ENCODE peak calls at places on chromosomes 12 and 14, in six cellular contexts. One of them, this sample, is unnamed.

GRCh38 chr14:94129758-94130414 is 482 bp upstream of the IFI27L2 start:
- DNase-seq in SK-N-SH: peak; percentile 59
- DNase-seq in K562: peak; percentile 40
- DNase-seq in kidney: no peak
- DNase-seq in H9: peak; percentile 45
- DNase-seq in fibroblast of lung: peak; percentile 53
- DNase-seq in this sample: peak; percentile 59

GRCh38 chr12:100443434-100443833 is 30.2 kb upstream of the NR1H4 start:
- DNase-seq in SK-N-SH: no peak
- DNase-seq in K562: no peak
- DNase-seq in kidney: no peak
- DNase-seq in H9: no peak
- DNase-seq in fibroblast of lung: no peak
- DNase-seq in this sample: no peak

GRCh38 chr12:20368653-20369163 is 371 bp downstream of the PDE3A start:
- DNase-seq in SK-N-SH: peak; percentile 72
- DNase-seq in K562: no peak
- DNase-seq in kidney: peak; percentile 74
- DNase-seq in H9: peak; percentile 57
- DNase-seq in fibroblast of lung: peak; percentile 57
- DNase-seq in this sample: peak; percentile 40

GRCh38 chr12:28092396-28092795 is 97.9 kb upstream of the CCDC91 start:
- DNase-seq in SK-N-SH: no peak
- DNase-seq in K562: no peak
- DNase-seq in kidney: no peak
- DNase-seq in H9: no peak
- DNase-seq in fibroblast of lung: no peak
- DNase-seq in this sample: no peak

GRCh38 chr12:130064999-130065398 is 97.3 kb upstream of the FZD10 start:
- DNase-seq in SK-N-SH: no peak
- DNase-seq in K562: no peak
- DNase-seq in kidney: no peak
- DNase-seq in H9: peak; percentile 68
- DNase-seq in fibroblast of lung: no peak
- DNase-seq in this sample: no peak

GRCh38 chr14:104048758-104049496 is 36.6 kb upstream of the ASPG start:
- DNase-seq in SK-N-SH: no peak
- DNase-seq in K562: no peak
- DNase-seq in kidney: no peak
- DNase-seq in H9: no peak
- DNase-seq in fibroblast of lung: peak; percentile 70
- DNase-seq in this sample: no peak

GRCh38 chr12:127716181-127716580 is 550.8 kb upstream of the TMEM132C start:
- DNase-seq in SK-N-SH: no peak
- DNase-seq in K562: no peak
- DNase-seq in kidney: no peak
- DNase-seq in H9: no peak
- DNase-seq in fibroblast of lung: no peak
- DNase-seq in this sample: no peak

GRCh38 chr14:55412686-55413085 is 1.1 kb upstream of the ATG14 start:
- DNase-seq in SK-N-SH: no peak
- DNase-seq in K562: no peak
- DNase-seq in kidney: no peak
- DNase-seq in H9: no peak
- DNase-seq in fibroblast of lung: no peak
- DNase-seq in this sample: no peak

GRCh38 chr12:56258068-56258819 is at the start of gene ANKRD52:
- DNase-seq in SK-N-SH: peak; percentile 98
- DNase-seq in K562: peak; percentile 94
- DNase-seq in kidney: peak; percentile 89
- DNase-seq in H9: peak; percentile 79
- DNase-seq in fibroblast of lung: peak; percentile 68
- DNase-seq in this sample: peak; percentile 74

GRCh38 chr12:12606793-12607589 is 4.7 kb upstream of the CREBL2 start:
- DNase-seq in SK-N-SH: no peak
- DNase-seq in K562: no peak
- DNase-seq in kidney: no peak
- DNase-seq in H9: no peak
- DNase-seq in fibroblast of lung: peak; percentile 54
- DNase-seq in this sample: no peak
- H3K9ac ChIP-seq in SK-N-SH: no peak overlapping the region
- H3K9ac ChIP-seq in K562: no peak overlapping the region
- H3K9ac ChIP-seq in kidney: no peak overlapping the region
- H3K9ac ChIP-seq in H9: no peak overlapping the region
- H3K9ac ChIP-seq in fibroblast of lung: no peak overlapping the region
- H3K9ac ChIP-seq in this sample: no peak overlapping the region

GRCh38 chr12:122997343-122998250 is 17.1 kb downstream of the ARL6IP4 start:
- DNase-seq in SK-N-SH: no peak
- DNase-seq in K562: no peak
- DNase-seq in kidney: peak; percentile 71
- DNase-seq in H9: no peak
- DNase-seq in fibroblast of lung: no peak
- DNase-seq in this sample: no peak

GRCh38 chr12:122995503-122996187 is 15.2 kb downstream of the ARL6IP4 start:
- DNase-seq in SK-N-SH: no peak
- DNase-seq in K562: no peak
- DNase-seq in kidney: peak; percentile 85
- DNase-seq in H9: no peak
- DNase-seq in fibroblast of lung: no peak
- DNase-seq in this sample: no peak

GRCh38 chr12:122996621-122997342 is 16.3 kb downstream of the ARL6IP4 start:
- DNase-seq in SK-N-SH: no peak
- DNase-seq in K562: no peak
- DNase-seq in kidney: no peak
- DNase-seq in H9: no peak
- DNase-seq in fibroblast of lung: no peak
- DNase-seq in this sample: no peak

GRCh38 chr12:122994781-122995502 is 14.5 kb downstream of the ARL6IP4 start:
- DNase-seq in SK-N-SH: no peak
- DNase-seq in K562: no peak
- DNase-seq in kidney: peak; percentile 36
- DNase-seq in H9: no peak
- DNase-seq in fibroblast of lung: no peak
- DNase-seq in this sample: no peak

GRCh38 chr12:122996188-122996601 is 15.7 kb downstream of the ARL6IP4 start:
- DNase-seq in SK-N-SH: no peak
- DNase-seq in K562: no peak
- DNase-seq in kidney: no peak
- DNase-seq in H9: no peak
- DNase-seq in fibroblast of lung: no peak
- DNase-seq in this sample: no peak
- H3K27ac ChIP-seq in SK-N-SH: no peak overlapping the region
- H3K27ac ChIP-seq in K562: no peak overlapping the region
- H3K27ac ChIP-seq in kidney: peak overlapping the region; percentile 55
- H3K27ac ChIP-seq in H9: no peak overlapping the region
- H3K27ac ChIP-seq in fibroblast of lung: no peak overlapping the region
- H3K27ac ChIP-seq in this sample: no peak overlapping the region

GRCh38 chr12:25152055-25152454 is 42.9 kb downstream of the DNAI7 start:
- DNase-seq in SK-N-SH: no peak
- DNase-seq in K562: no peak
- DNase-seq in kidney: no peak
- DNase-seq in H9: no peak
- DNase-seq in fibroblast of lung: no peak
- DNase-seq in this sample: no peak

GRCh38 chr12:25151476-25151875 is 43.5 kb downstream of the DNAI7 start:
- DNase-seq in SK-N-SH: peak; percentile 15
- DNase-seq in K562: no peak
- DNase-seq in kidney: peak; percentile 59
- DNase-seq in H9: peak; percentile 50
- DNase-seq in fibroblast of lung: peak; percentile 99
- DNase-seq in this sample: peak; percentile 22

GRCh38 chr12:25155031-25155576 is 39.9 kb downstream of the DNAI7 start:
- DNase-seq in SK-N-SH: peak; percentile 35
- DNase-seq in K562: peak; percentile 11
- DNase-seq in kidney: no peak
- DNase-seq in H9: no peak
- DNase-seq in fibroblast of lung: peak; percentile 91
- DNase-seq in this sample: no peak
- H3K9ac ChIP-seq in SK-N-SH: no peak overlapping the region
- H3K9ac ChIP-seq in K562: no peak overlapping the region
- H3K9ac ChIP-seq in kidney: peak overlapping the region; percentile 3
- H3K9ac ChIP-seq in H9: no peak overlapping the region
- H3K9ac ChIP-seq in fibroblast of lung: no peak overlapping the region
- H3K9ac ChIP-seq in this sample: no peak overlapping the region

GRCh38 chr14:60648934-60649814 is at the start of gene SIX1:
- DNase-seq in SK-N-SH: peak; percentile 88
- DNase-seq in K562: peak; percentile 75
- DNase-seq in kidney: peak; percentile 87
- DNase-seq in H9: peak; percentile 95
- DNase-seq in fibroblast of lung: peak; percentile 93
- DNase-seq in this sample: peak; percentile 56

GRCh38 chr14:60647081-60647836 is 2.0 kb downstream of the SIX1 start:
- DNase-seq in SK-N-SH: no peak
- DNase-seq in K562: no peak
- DNase-seq in kidney: peak; percentile 53
- DNase-seq in H9: peak; percentile 66
- DNase-seq in fibroblast of lung: peak; percentile 75
- DNase-seq in this sample: no peak

GRCh38 chr14:60647837-60648168 is 1.5 kb downstream of the SIX1 start:
- DNase-seq in SK-N-SH: no peak
- DNase-seq in K562: no peak
- DNase-seq in kidney: no peak
- DNase-seq in H9: no peak
- DNase-seq in fibroblast of lung: no peak
- DNase-seq in this sample: no peak

GRCh38 chr14:60649815-60650381 is 621 bp upstream of the SIX1 start:
- DNase-seq in SK-N-SH: no peak
- DNase-seq in K562: no peak
- DNase-seq in kidney: no peak
- DNase-seq in H9: peak; percentile 61
- DNase-seq in fibroblast of lung: peak; percentile 43
- DNase-seq in this sample: no peak

DNA sequence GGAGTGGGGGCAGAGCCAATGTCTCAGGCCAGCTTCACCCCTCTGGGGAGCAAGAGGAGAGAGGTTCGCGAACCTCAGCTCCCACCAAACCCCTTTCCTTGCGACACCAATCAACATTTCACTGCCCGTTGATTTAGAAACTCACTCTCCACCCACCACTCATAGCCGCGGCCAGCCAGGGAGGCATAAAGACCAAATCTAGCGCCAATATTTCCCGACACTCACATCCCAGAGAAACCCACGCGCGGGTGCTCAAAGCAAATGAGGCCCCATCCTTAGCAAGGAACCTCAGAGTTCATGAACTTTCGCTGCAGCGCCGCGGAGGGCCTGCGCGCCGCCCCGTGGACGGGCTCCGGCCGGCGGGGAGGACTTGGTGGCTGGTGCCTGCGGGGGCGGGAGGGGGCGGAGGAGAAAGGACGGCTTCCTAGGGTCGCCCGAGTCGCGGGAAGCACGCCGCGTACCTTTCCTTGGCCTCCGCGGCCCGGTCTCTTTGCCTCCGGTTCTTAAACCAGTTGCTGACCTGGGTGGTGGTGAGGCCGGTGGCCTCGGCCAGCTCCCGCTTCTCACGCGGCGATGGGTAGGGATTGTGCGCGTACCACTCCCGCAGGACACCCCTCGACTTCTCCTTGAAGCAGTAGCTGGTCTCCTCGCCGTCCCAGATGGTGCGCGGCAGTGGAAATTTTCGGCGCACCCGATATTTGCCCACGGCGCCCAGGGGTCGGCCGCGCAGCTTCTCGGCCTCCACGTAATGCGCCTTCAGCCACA is 926 bp downstream of the SIX1 start:
- DNase-seq in SK-N-SH: peak; percentile 53
- DNase-seq in K562: peak; percentile 34
- DNase-seq in kidney: peak; percentile 60
- DNase-seq in H9: peak; percentile 36
- DNase-seq in fibroblast of lung: no peak
- DNase-seq in this sample: no peak
- H3K27ac ChIP-seq in SK-N-SH: peak overlapping the region; percentile 71
- H3K27ac ChIP-seq in K562: no peak overlapping the region
- H3K27ac ChIP-seq in kidney: no peak overlapping the region
- H3K27ac ChIP-seq in H9: no peak overlapping the region
- H3K27ac ChIP-seq in fibroblast of lung: peak overlapping the region; percentile 55
- H3K27ac ChIP-seq in this sample: no peak overlapping the region

GRCh38 chr14:52111583-52111982 is 42.7 kb upstream of the NID2 start:
- DNase-seq in SK-N-SH: no peak
- DNase-seq in K562: no peak
- DNase-seq in kidney: no peak
- DNase-seq in H9: no peak
- DNase-seq in fibroblast of lung: peak; percentile 89
- DNase-seq in this sample: no peak
- H3K9ac ChIP-seq in SK-N-SH: no peak overlapping the region
- H3K9ac ChIP-seq in K562: no peak overlapping the region
- H3K9ac ChIP-seq in kidney: no peak overlapping the region
- H3K9ac ChIP-seq in H9: no peak overlapping the region
- H3K9ac ChIP-seq in fibroblast of lung: no peak overlapping the region
- H3K9ac ChIP-seq in this sample: no peak overlapping the region

GRCh38 chr12:10636611-10637010 is 23.2 kb upstream of the MAGOHB start:
- DNase-seq in SK-N-SH: no peak
- DNase-seq in K562: no peak
- DNase-seq in kidney: no peak
- DNase-seq in H9: no peak
- DNase-seq in fibroblast of lung: no peak
- DNase-seq in this sample: peak; percentile 57

GRCh38 chr12:10636124-10636523 is 22.7 kb upstream of the MAGOHB start:
- DNase-seq in SK-N-SH: no peak
- DNase-seq in K562: no peak
- DNase-seq in kidney: no peak
- DNase-seq in H9: no peak
- DNase-seq in fibroblast of lung: no peak
- DNase-seq in this sample: peak; percentile 47

GRCh38 chr12:10633541-10633940 is 20.1 kb upstream of the MAGOHB start:
- DNase-seq in SK-N-SH: no peak
- DNase-seq in K562: no peak
- DNase-seq in kidney: no peak
- DNase-seq in H9: no peak
- DNase-seq in fibroblast of lung: no peak
- DNase-seq in this sample: no peak

GRCh38 chr12:10634427-10634826 is 21.0 kb upstream of the MAGOHB start:
- DNase-seq in SK-N-SH: no peak
- DNase-seq in K562: no peak
- DNase-seq in kidney: no peak
- DNase-seq in H9: no peak
- DNase-seq in fibroblast of lung: no peak
- DNase-seq in this sample: no peak

DNA sequence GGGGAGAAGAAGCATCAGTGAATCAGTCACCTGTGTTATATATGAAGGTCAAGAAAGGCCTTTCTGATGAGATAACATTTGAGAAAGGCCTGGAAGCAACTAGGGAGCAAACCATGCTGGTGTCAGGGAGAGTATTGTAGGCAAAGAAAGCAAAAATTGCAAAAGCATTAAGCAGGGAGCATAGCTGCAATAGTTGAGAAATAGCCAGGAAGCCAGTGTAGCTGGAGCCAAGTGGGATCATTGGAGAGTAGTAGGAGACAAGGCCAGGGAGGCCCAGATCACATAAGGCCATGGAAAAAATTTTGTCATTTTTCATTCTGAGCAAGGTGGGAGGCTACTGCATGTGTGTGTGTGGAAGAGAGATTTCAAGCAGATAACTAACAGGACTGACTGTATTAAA is 18.8 kb upstream of the MAGOHB start:
- DNase-seq in SK-N-SH: no peak
- DNase-seq in K562: no peak
- DNase-seq in kidney: no peak
- DNase-seq in H9: no peak
- DNase-seq in fibroblast of lung: no peak
- DNase-seq in this sample: no peak
- H3K27ac ChIP-seq in SK-N-SH: no peak overlapping the region
- H3K27ac ChIP-seq in K562: no peak overlapping the region
- H3K27ac ChIP-seq in kidney: no peak overlapping the region
- H3K27ac ChIP-seq in H9: no peak overlapping the region
- H3K27ac ChIP-seq in fibroblast of lung: no peak overlapping the region
- H3K27ac ChIP-seq in this sample: no peak overlapping the region

GRCh38 chr12:115004469-115005146 is 320.6 kb upstream of the TBX3 start:
- DNase-seq in SK-N-SH: no peak
- DNase-seq in K562: no peak
- DNase-seq in kidney: no peak
- DNase-seq in H9: no peak
- DNase-seq in fibroblast of lung: peak; percentile 30
- DNase-seq in this sample: no peak
- H3K9ac ChIP-seq in SK-N-SH: no peak overlapping the region
- H3K9ac ChIP-seq in K562: no peak overlapping the region
- H3K9ac ChIP-seq in kidney: no peak overlapping the region
- H3K9ac ChIP-seq in H9: no peak overlapping the region
- H3K9ac ChIP-seq in fibroblast of lung: no peak overlapping the region
- H3K9ac ChIP-seq in this sample: no peak overlapping the region

This sample was measured in colonic mucosa.